ENCODE peak calls at places on chromosome 21, in eight cellular contexts. One of them, this sample, is unnamed.

GRCh38 chr21:44845418-44846200 is 27.7 kb upstream of the SUMO3 start:
- DNase-seq in AML-193: peak
- DNase-seq in HCEC 1CT: peak
- DNase-seq in HCT116: no peak
- DNase-seq in NT2/D1: peak
- DNase-seq in EL: peak
- DNase-seq in psoas muscle: peak
- DNase-seq in RKO: peak
- DNase-seq in this sample: peak

GRCh38 chr21:43321111-43321510 is 105.8 kb downstream of the SIK1 start:
- DNase-seq in AML-193: no peak
- DNase-seq in HCEC 1CT: no peak
- DNase-seq in HCT116: no peak
- DNase-seq in NT2/D1: no peak
- DNase-seq in EL: peak
- DNase-seq in psoas muscle: no peak
- DNase-seq in RKO: no peak
- DNase-seq in this sample: no peak

GRCh38 chr21:35048706-35049617 is at the start of gene RUNX1:
- DNase-seq in AML-193: peak
- DNase-seq in HCEC 1CT: peak
- DNase-seq in HCT116: no peak
- DNase-seq in NT2/D1: no peak
- DNase-seq in EL: peak
- DNase-seq in psoas muscle: peak
- DNase-seq in RKO: peak
- DNase-seq in this sample: no peak

GRCh38 chr21:42006765-42007164 is 3.4 kb downstream of the ZBTB21 start:
- DNase-seq in AML-193: no peak
- DNase-seq in HCEC 1CT: no peak
- DNase-seq in HCT116: no peak
- DNase-seq in NT2/D1: no peak
- DNase-seq in EL: no peak
- DNase-seq in psoas muscle: no peak
- DNase-seq in RKO: peak
- DNase-seq in this sample: no peak

GRCh38 chr21:37001446-37001845 is 5.1 kb upstream of the RIPPLY3 start:
- DNase-seq in AML-193: no peak
- DNase-seq in HCEC 1CT: no peak
- DNase-seq in HCT116: no peak
- DNase-seq in NT2/D1: no peak
- DNase-seq in EL: no peak
- DNase-seq in psoas muscle: no peak
- DNase-seq in RKO: no peak
- DNase-seq in this sample: no peak

GRCh38 chr21:33751533-33751932 is 109.2 kb downstream of the ITSN1 start:
- DNase-seq in AML-193: no peak
- DNase-seq in HCEC 1CT: no peak
- DNase-seq in HCT116: no peak
- DNase-seq in NT2/D1: no peak
- DNase-seq in EL: no peak
- DNase-seq in psoas muscle: no peak
- DNase-seq in RKO: no peak
- DNase-seq in this sample: no peak

GRCh38 chr21:30072496-30072895 is 94.1 kb downstream of the CLDN17 start:
- DNase-seq in AML-193: peak
- DNase-seq in HCEC 1CT: no peak
- DNase-seq in HCT116: no peak
- DNase-seq in NT2/D1: peak
- DNase-seq in EL: no peak
- DNase-seq in psoas muscle: no peak
- DNase-seq in RKO: peak
- DNase-seq in this sample: peak

GRCh38 chr21:43370888-43371570 is 55.9 kb downstream of the SIK1 start:
- DNase-seq in AML-193: no peak
- DNase-seq in HCEC 1CT: no peak
- DNase-seq in HCT116: no peak
- DNase-seq in NT2/D1: peak
- DNase-seq in EL: no peak
- DNase-seq in psoas muscle: no peak
- DNase-seq in RKO: no peak
- DNase-seq in this sample: peak

GRCh38 chr21:15210235-15210678 is 145.5 kb upstream of the NRIP1 start:
- DNase-seq in AML-193: peak
- DNase-seq in HCEC 1CT: peak
- DNase-seq in HCT116: no peak
- DNase-seq in NT2/D1: no peak
- DNase-seq in EL: peak
- DNase-seq in psoas muscle: peak
- DNase-seq in RKO: no peak
- DNase-seq in this sample: no peak

This sample was measured in GM23338.